ENCODE peak calls at places on chromosomes 6 and 20, in nine cellular contexts. V is GOT3; W is stimulated activated CD4-positive, alpha-beta T cell treated with anti-CD3 and anti-CD28 coated beads, Interleukin-4, amount 100 ng/mL, for 48 hours; I is T follicular helper cell; G is MM.1S; P is lung microvascular endothelial cell; Z is stimulated activated naive CD4-positive, alpha-beta T cell; R is RCC 7860; O is stimulated activated CD8-positive, alpha-beta memory T cell treated with anti-CD3 and anti-CD28 coated beads, Interleukin-4, amount 100 ng/mL, for 24 hours. T is an unnamed sample.

GRCh38 chr20:57439432-57439831 is 48.2 kb downstream of the RBM38 start:
- DNase-seq in W (no peak), Z (no peak), R (no peak), O (no peak), V (no peak), G (no peak), I (no peak), P (peak; percentile 7), T (no peak)

GRCh38 chr6:119096683-119097310 is 18.3 kb upstream of the FAM184A start:
- DNase-seq in G (no peak), O (no peak), P (no peak), R (no peak), I (no peak), V (no peak), Z (no peak), W (no peak), T (no peak)

GRCh38 chr20:51463560-51463959 is 79.0 kb downstream of the NFATC2 start:
- DNase-seq in P (no peak), O (no peak), Z (no peak), G (no peak), I (no peak), W (no peak), V (no peak), R (no peak), T (no peak)

GRCh38 chr20:44728835-44729342 is 13.7 kb downstream of the CCN5 start:
- DNase-seq in R (peak; percentile 89), W (no peak), P (peak; percentile 25), O (no peak), G (no peak), V (peak; percentile 68), I (no peak), Z (no peak), T (no peak)

GRCh38 chr20:36238153-36238552 is 1.9 kb downstream of the AAR2 start:
- DNase-seq in I (no peak), R (no peak), Z (no peak), V (no peak), G (no peak), P (no peak), W (no peak), O (no peak), T (no peak)

GRCh38 chr6:145228962-145229582 is 506.2 kb downstream of the EPM2A start:
- DNase-seq in G (no peak), W (no peak), Z (no peak), O (no peak), R (no peak), I (no peak), P (no peak), V (no peak), T (no peak)

GRCh38 chr6:11761744-11762620 is 16.6 kb downstream of the ADTRP start:
- DNase-seq in Z (no peak), R (peak; percentile 49), I (no peak), O (no peak), P (no peak), V (no peak), G (no peak), W (no peak), T (no peak)

GRCh38 chr20:62978559-62978938 is 26.0 kb downstream of the SLC17A9 start:
- DNase-seq in I (no peak), R (no peak), V (no peak), P (no peak), W (no peak), O (no peak), Z (no peak), G (no peak), T (no peak)

GRCh38 chr20:20856306-20856705 is 143.9 kb upstream of the RALGAPA2 start:
- DNase-seq in V (no peak), I (no peak), Z (no peak), O (no peak), G (no peak), W (no peak), R (no peak), P (no peak), T (no peak)

GRCh38 chr6:16001158-16001557 is 127.7 kb upstream of the MYLIP start:
- DNase-seq in Z (no peak), G (no peak), R (no peak), P (no peak), W (no peak), O (no peak), V (no peak), I (no peak), T (no peak)

GRCh38 chr20:60863548-60863947 is 388.5 kb upstream of the CDH4 start:
- DNase-seq in P (no peak), I (no peak), Z (no peak), O (no peak), G (no peak), W (no peak), V (no peak), R (no peak), T (no peak)

GRCh38 chr20:21706345-21707195 is 1.1 kb downstream of the PAX1 start:
- DNase-seq in P (no peak), O (no peak), V (no peak), W (no peak), Z (no peak), R (no peak), I (no peak), G (no peak), T (no peak)

GRCh38 chr20:49770634-49771033 is 42.0 kb upstream of the SLC9A8 start:
- DNase-seq in I (no peak), Z (no peak), W (no peak), V (no peak), G (no peak), R (no peak), P (no peak), O (no peak), T (no peak)

GRCh38 chr20:62634330-62634967 is 7.9 kb upstream of the SLCO4A1 start:
- DNase-seq in V (no peak), Z (no peak), P (no peak), R (no peak), I (no peak), W (no peak), G (no peak), O (no peak), T (no peak)

GRCh38 chr6:47519279-47519678 is 41.7 kb downstream of the CD2AP start:
- DNase-seq in O (no peak), P (no peak), G (no peak), V (no peak), Z (no peak), W (no peak), R (no peak), I (no peak), T (no peak)

GRCh38 chr6:74891358-74891811 is 314.5 kb downstream of the COL12A1 start:
- DNase-seq in I (no peak), R (no peak), Z (no peak), V (no peak), G (no peak), O (no peak), P (no peak), W (no peak), T (no peak)

GRCh38 chr6:26394289-26394688 is 7.8 kb upstream of the BTN3A1 start:
- DNase-seq in G (no peak), I (no peak), W (no peak), R (peak; percentile 65), P (peak; percentile 58), Z (no peak), O (no peak), V (no peak), T (no peak)

GRCh38 chr20:577167-577791 is 32.8 kb downstream of the TCF15 start:
- DNase-seq in W (no peak), G (no peak), R (no peak), P (peak; percentile 83), V (no peak), Z (no peak), I (no peak), O (no peak), T (no peak)

GRCh38 chr6:12909828-12910227 is 193.3 kb downstream of the PHACTR1 start:
- DNase-seq in W (no peak), O (no peak), I (no peak), R (no peak), Z (no peak), V (no peak), P (no peak), G (no peak), T (no peak)

GRCh38 chr20:62523473-62524203 is 47.8 kb upstream of the GATA5 start:
- DNase-seq in P (no peak), Z (peak; percentile 5), G (no peak), R (no peak), V (no peak), W (peak; percentile 68), I (peak; percentile 9), O (peak; percentile 63), T (peak; percentile 46)

GRCh38 chr20:48574383-48574782 is 253.4 kb downstream of the PREX1 start:
- DNase-seq in P (peak; percentile 14), Z (no peak), I (no peak), R (no peak), G (no peak), V (no peak), W (no peak), O (no peak), T (no peak)

GRCh38 chr20:38357653-38358207 is 11.4 kb downstream of the LBP start:
- DNase-seq in R (peak; percentile 71), G (no peak), P (no peak), V (no peak), Z (no peak), I (no peak), O (no peak), W (no peak), T (no peak)

GRCh38 chr20:25065044-25065624 is 7.2 kb upstream of the ACSS1 start:
- DNase-seq in P (no peak), I (no peak), R (no peak), G (no peak), Z (no peak), O (no peak), W (no peak), V (no peak), T (no peak)

GRCh38 chr6:148548065-148548748 is 198.6 kb upstream of the UST start:
- DNase-seq in W (no peak), O (no peak), I (no peak), Z (no peak), G (no peak), R (no peak), V (no peak), P (no peak), T (no peak)

GRCh38 chr20:33788351-33789049 is 22.6 kb upstream of the CHMP4B start:
- DNase-seq in V (no peak), P (no peak), G (no peak), W (no peak), I (no peak), Z (no peak), O (no peak), R (no peak), T (no peak)

GRCh38 chr6:6332240-6332639 is 11.8 kb upstream of the F13A1 start:
- DNase-seq in P (no peak), V (no peak), I (no peak), O (no peak), R (no peak), W (no peak), G (peak; percentile 54), Z (no peak), T (no peak)

GRCh38 chr6:15879372-15880261 is 216.8 kb upstream of the DTNBP1 start:
- DNase-seq in G (peak; percentile 30), O (peak; percentile 28), I (no peak), W (peak; percentile 66), Z (peak; percentile 42), P (peak; percentile 77), V (no peak), R (no peak), T (peak; percentile 44)

GRCh38 chr20:37741055-37741454 is 47.2 kb downstream of the CTNNBL1 start:
- DNase-seq in R (peak; percentile 67), W (no peak), V (no peak), I (no peak), O (no peak), Z (no peak), P (no peak), G (no peak), T (no peak)

GRCh38 chr20:35992713-35993335 is 24.4 kb downstream of the CNBD2 start:
- DNase-seq in R (peak; percentile 62), W (peak; percentile 4), P (peak; percentile 78), I (peak; percentile 17), O (no peak), Z (peak; percentile 30), V (no peak), G (peak; percentile 74), T (peak; percentile 20)

GRCh38 chr6:144722214-144722737 is 437.1 kb downstream of the UTRN start:
- DNase-seq in G (no peak), R (no peak), Z (no peak), P (no peak), W (no peak), V (no peak), I (no peak), O (no peak), T (no peak)

GRCh38 chr20:63456429-63457284 is 15.8 kb downstream of the KCNQ2 start:
- DNase-seq in Z (no peak), P (no peak), G (no peak), W (no peak), R (no peak), V (no peak), O (no peak), I (no peak), T (no peak)

T was measured in stimulated activated effector memory CD8-positive, alpha-beta T cell treated with anti-CD3 and anti-CD28 coated beads, Interleukin-12 subunit alpha, Interleukin-12 subunit beta, amount 100 ng/mL, for 72 hours.